ENCODE peak calls at places on chromosomes 6 and 20, in four cellular contexts. U is AG09309, A is testis, M is mucosa of descending colon. V is an unnamed sample.

GRCh38 chr20:44038681-44039123 is 124.0 kb downstream of the TOX2 start:
- DNase-seq in U (no peak), A (no peak), M (no peak), V (peak)

GRCh38 chr20:23157741-23158140 is 71.6 kb upstream of the CD93 start:
- DNase-seq in U (peak), A (no peak), M (no peak), V (no peak)

GRCh38 chr6:16338577-16339262 is 100.3 kb downstream of the GMPR start:
- DNase-seq in U (peak), A (peak), M (peak), V (peak)

GRCh38 chr6:47197672-47198640 is 111.7 kb downstream of the TNFRSF21 start:
- DNase-seq in U (no peak), A (no peak), M (no peak), V (no peak)

GRCh38 chr20:13141541-13141940 is 79.5 kb upstream of the ISM1 start:
- DNase-seq in U (peak), A (no peak), M (no peak), V (peak)

GRCh38 chr6:168109171-168109570 is 30.2 kb upstream of the FRMD1 start:
- DNase-seq in U (no peak), A (no peak), M (no peak), V (no peak)

GRCh38 chr6:139030211-139030530 is 1.6 kb downstream of the ABRACL start:
- DNase-seq in U (no peak), A (no peak), M (no peak), V (no peak)

GRCh38 chr6:85118233-85118632 is 331.6 kb upstream of the NT5E start:
- DNase-seq in U (no peak), A (no peak), M (no peak), V (peak)

GRCh38 chr6:38865521-38866174 is 150.5 kb downstream of the DNAH8 start:
- DNase-seq in U (no peak), A (no peak), M (no peak), V (no peak)

GRCh38 chr6:103335412-103335811 is 1524.3 kb downstream of the HACE1 start:
- DNase-seq in U (no peak), A (no peak), M (no peak), V (no peak)

GRCh38 chr6:2222275-2222842 is 23.0 kb downstream of the GMDS start:
- DNase-seq in U (no peak), A (no peak), M (no peak), V (no peak)

GRCh38 chr6:2218866-2219265 is 26.5 kb downstream of the GMDS start:
- DNase-seq in U (no peak), A (no peak), M (no peak), V (no peak)

GRCh38 chr6:2216794-2217383 is 28.5 kb downstream of the GMDS start:
- DNase-seq in U (no peak), A (no peak), M (no peak), V (no peak)

GRCh38 chr6:2221724-2222274 is 23.6 kb downstream of the GMDS start:
- DNase-seq in U (no peak), A (no peak), M (no peak), V (no peak)

GRCh38 chr6:2220154-2220553 is 25.3 kb downstream of the GMDS start:
- DNase-seq in U (no peak), A (no peak), M (no peak), V (no peak)
- H3K4me3 ChIP-seq in U (no peak), A (no peak), M (no peak), V (no peak)

GRCh38 chr6:150143521-150144293 is 863 bp downstream of the PPP1R14C start:
- DNase-seq in U (no peak), A (no peak), M (peak), V (no peak)
- H3K4me3 ChIP-seq in U (peak), A (peak), M (peak), V (no peak)

GRCh38 chr6:51778666-51779065 is 308.7 kb downstream of the PKHD1 start:
- DNase-seq in U (no peak), A (no peak), M (no peak), V (no peak)
- H3K4me3 ChIP-seq in U (no peak), A (no peak), M (no peak), V (no peak)

GRCh38 chr6:95186710-95187109 is 390.6 kb upstream of the MANEA start:
- DNase-seq in U (no peak), A (no peak), M (no peak), V (no peak)
- H3K4me3 ChIP-seq in U (no peak), A (no peak), M (no peak), V (no peak)

GRCh38 chr6:27809939-27810767 is 102.0 kb downstream of the OR2B2 start:
- DNase-seq in U (peak), A (peak), M (peak), V (peak)

GRCh38 chr6:27811383-27811782 is 100.8 kb downstream of the OR2B2 start:
- DNase-seq in U (no peak), A (no peak), M (no peak), V (no peak)

GRCh38 chr6:27810768-27811298 is 101.4 kb downstream of the OR2B2 start:
- DNase-seq in U (no peak), A (no peak), M (peak), V (no peak)

GRCh38 chr6:27812078-27812804 is 100.0 kb downstream of the OR2B2 start:
- DNase-seq in U (no peak), A (no peak), M (no peak), V (no peak)

DNA sequence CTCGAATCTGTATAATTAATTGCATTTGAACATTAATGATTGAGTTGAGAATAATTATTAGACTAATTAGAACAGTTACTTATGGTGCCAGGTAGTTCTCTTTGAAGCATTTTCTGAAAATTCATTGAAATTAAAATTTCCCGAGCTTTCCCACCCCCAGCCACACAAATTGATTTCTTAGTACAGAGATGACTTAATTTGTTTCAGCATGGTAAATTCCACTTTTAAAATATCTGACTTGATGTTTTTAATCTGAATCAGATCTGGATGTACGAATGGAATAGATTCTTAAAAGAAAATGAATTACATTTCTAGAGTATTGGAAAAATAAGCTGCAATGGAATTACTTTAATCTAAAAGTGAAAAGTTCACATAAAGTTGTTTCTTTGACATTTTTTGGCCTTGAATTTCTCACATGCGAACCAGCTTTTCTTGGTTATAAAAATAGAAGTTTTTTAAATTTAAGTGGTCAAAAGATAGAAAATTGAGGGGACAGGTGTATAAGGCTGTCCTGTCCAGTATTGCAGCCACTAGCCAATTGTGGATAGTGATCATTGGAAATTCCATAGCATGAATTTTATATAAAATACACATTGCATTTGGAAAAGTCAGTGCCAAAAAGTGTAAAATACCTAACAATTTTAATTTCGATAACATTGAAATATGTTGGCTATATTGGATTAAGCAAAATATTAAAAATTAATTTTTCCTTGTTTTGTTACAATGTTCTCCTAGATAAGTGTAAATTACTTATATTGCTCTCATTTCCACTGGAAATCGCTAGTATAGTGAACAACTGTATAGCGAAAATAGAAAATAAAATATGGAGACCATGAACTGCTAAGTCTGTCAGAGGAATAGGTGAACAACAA is 102.9 kb downstream of the OR2B2 start:
- DNase-seq in U (no peak), A (no peak), M (no peak), V (no peak)
- H3K4me3 ChIP-seq in U (no peak), A (peak), M (peak), V (peak)

GRCh38 chr6:141326426-141326825 is 806.3 kb upstream of the GJE1 start:
- DNase-seq in U (peak), A (no peak), M (no peak), V (no peak)

GRCh38 chr6:141321486-141322347 is 811.0 kb upstream of the GJE1 start:
- DNase-seq in U (no peak), A (no peak), M (no peak), V (no peak)

DNA sequence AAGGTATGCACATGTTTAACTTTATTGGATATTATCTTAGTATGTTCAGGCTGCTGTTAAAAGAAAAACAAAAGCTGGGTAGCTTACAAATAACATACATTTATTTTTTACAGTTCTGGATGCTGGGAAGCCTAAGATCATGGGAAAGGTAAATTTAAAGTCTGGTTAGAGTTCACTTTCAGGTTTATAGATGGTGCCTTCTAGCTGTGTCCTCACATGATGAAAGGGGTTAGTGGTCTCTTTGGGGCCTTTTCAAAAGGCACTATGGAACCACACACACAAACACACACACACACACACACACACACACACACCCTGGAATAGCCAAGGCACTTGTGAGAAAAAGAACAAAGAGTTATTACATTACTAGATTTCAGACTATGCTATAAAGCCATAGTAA is 805.8 kb upstream of the GJE1 start:
- DNase-seq in U (no peak), A (no peak), M (no peak), V (no peak)
- H3K4me3 ChIP-seq in U (peak), A (no peak), M (no peak), V (peak)

GRCh38 chr20:62656919-62657635 is 14.8 kb downstream of the SLCO4A1 start:
- DNase-seq in U (no peak), A (no peak), M (no peak), V (no peak)
- H3K4me3 ChIP-seq in U (no peak), A (no peak), M (no peak), V (no peak)

GRCh38 chr20:64062596-64063388 is at the start of gene TCEA2:
- DNase-seq in U (peak), A (peak), M (peak), V (peak)
- H3K4me3 ChIP-seq in U (peak), A (peak), M (peak), V (peak)